ENCODE peak calls at places on chromosomes 6 and 20, in ten cellular contexts. One of them, this sample, is unnamed.

GRCh38 chr20:48203252-48203651 is 418.0 kb upstream of the SULF2 start:
- DNase-seq in osteoblast: no peak
- DNase-seq in PC-9: no peak
- DNase-seq in lower lobe of right lung: no peak
- DNase-seq in tibial nerve: no peak
- DNase-seq in neuronal stem cell: no peak
- DNase-seq in HepG2: no peak
- DNase-seq in breast epithelium: no peak
- DNase-seq in cardiac muscle cell: no peak
- DNase-seq in psoas muscle: no peak
- DNase-seq in this sample: no peak

GRCh38 chr6:122609881-122610689 is at the start of gene PKIB:
- DNase-seq in osteoblast: peak; percentile 91
- DNase-seq in PC-9: peak; percentile 84
- DNase-seq in lower lobe of right lung: peak; percentile 84
- DNase-seq in tibial nerve: peak; percentile 16
- DNase-seq in neuronal stem cell: peak; percentile 77
- DNase-seq in HepG2: peak; percentile 64
- DNase-seq in breast epithelium: peak; percentile 54
- DNase-seq in cardiac muscle cell: peak; percentile 67
- DNase-seq in psoas muscle: peak; percentile 72
- DNase-seq in this sample: peak; percentile 74

GRCh38 chr20:18263723-18264122 is 24.6 kb upstream of the ZNF133 start:
- DNase-seq in osteoblast: peak; percentile 36
- DNase-seq in PC-9: peak; percentile 80
- DNase-seq in lower lobe of right lung: no peak
- DNase-seq in tibial nerve: no peak
- DNase-seq in neuronal stem cell: no peak
- DNase-seq in HepG2: peak; percentile 39
- DNase-seq in breast epithelium: peak; percentile 48
- DNase-seq in cardiac muscle cell: no peak
- DNase-seq in psoas muscle: no peak
- DNase-seq in this sample: no peak

GRCh38 chr6:106890447-106890846 is 84.1 kb downstream of the CD24 start:
- DNase-seq in osteoblast: no peak
- DNase-seq in PC-9: no peak
- DNase-seq in lower lobe of right lung: no peak
- DNase-seq in tibial nerve: no peak
- DNase-seq in neuronal stem cell: no peak
- DNase-seq in HepG2: no peak
- DNase-seq in breast epithelium: no peak
- DNase-seq in cardiac muscle cell: no peak
- DNase-seq in psoas muscle: no peak
- DNase-seq in this sample: no peak

GRCh38 chr6:35611235-35611634 is 77.5 kb downstream of the FKBP5 start:
- DNase-seq in osteoblast: no peak
- DNase-seq in PC-9: no peak
- DNase-seq in lower lobe of right lung: no peak
- DNase-seq in tibial nerve: no peak
- DNase-seq in neuronal stem cell: no peak
- DNase-seq in HepG2: no peak
- DNase-seq in breast epithelium: no peak
- DNase-seq in cardiac muscle cell: peak; percentile 61
- DNase-seq in psoas muscle: no peak
- DNase-seq in this sample: no peak

GRCh38 chr20:59789641-59790040 is 143.8 kb downstream of the SYCP2 start:
- DNase-seq in osteoblast: no peak
- DNase-seq in PC-9: no peak
- DNase-seq in lower lobe of right lung: no peak
- DNase-seq in tibial nerve: peak; percentile 1
- DNase-seq in neuronal stem cell: no peak
- DNase-seq in HepG2: no peak
- DNase-seq in breast epithelium: no peak
- DNase-seq in cardiac muscle cell: no peak
- DNase-seq in psoas muscle: no peak
- DNase-seq in this sample: peak; percentile 5

GRCh38 chr6:107706516-107706915 is 117.6 kb downstream of the SCML4 start:
- DNase-seq in osteoblast: no peak
- DNase-seq in PC-9: no peak
- DNase-seq in lower lobe of right lung: no peak
- DNase-seq in tibial nerve: no peak
- DNase-seq in neuronal stem cell: no peak
- DNase-seq in HepG2: no peak
- DNase-seq in breast epithelium: no peak
- DNase-seq in cardiac muscle cell: no peak
- DNase-seq in psoas muscle: no peak
- DNase-seq in this sample: no peak

GRCh38 chr6:144259988-144260387 is 25.1 kb upstream of the UTRN start:
- DNase-seq in osteoblast: peak; percentile 50
- DNase-seq in PC-9: no peak
- DNase-seq in lower lobe of right lung: no peak
- DNase-seq in tibial nerve: no peak
- DNase-seq in neuronal stem cell: no peak
- DNase-seq in HepG2: no peak
- DNase-seq in breast epithelium: no peak
- DNase-seq in cardiac muscle cell: no peak
- DNase-seq in psoas muscle: no peak
- DNase-seq in this sample: no peak

GRCh38 chr20:22536956-22537756 is 47.2 kb downstream of the FOXA2 start:
- DNase-seq in osteoblast: no peak
- DNase-seq in PC-9: no peak
- DNase-seq in lower lobe of right lung: no peak
- DNase-seq in tibial nerve: no peak
- DNase-seq in neuronal stem cell: no peak
- DNase-seq in HepG2: peak; percentile 87
- DNase-seq in breast epithelium: no peak
- DNase-seq in cardiac muscle cell: no peak
- DNase-seq in psoas muscle: no peak
- DNase-seq in this sample: no peak

GRCh38 chr6:13586936-13587542 is 12.6 kb downstream of the SIRT5 start:
- DNase-seq in osteoblast: peak; percentile 85
- DNase-seq in PC-9: no peak
- DNase-seq in lower lobe of right lung: no peak
- DNase-seq in tibial nerve: no peak
- DNase-seq in neuronal stem cell: no peak
- DNase-seq in HepG2: no peak
- DNase-seq in breast epithelium: no peak
- DNase-seq in cardiac muscle cell: no peak
- DNase-seq in psoas muscle: no peak
- DNase-seq in this sample: no peak

GRCh38 chr6:106370639-106371038 is 10.1 kb downstream of the CRYBG1 start:
- DNase-seq in osteoblast: no peak
- DNase-seq in PC-9: peak; percentile 17
- DNase-seq in lower lobe of right lung: no peak
- DNase-seq in tibial nerve: no peak
- DNase-seq in neuronal stem cell: no peak
- DNase-seq in HepG2: no peak
- DNase-seq in breast epithelium: no peak
- DNase-seq in cardiac muscle cell: no peak
- DNase-seq in psoas muscle: no peak
- DNase-seq in this sample: no peak

GRCh38 chr6:111580826-111581505 is 24.7 kb downstream of the TRAF3IP2 start:
- DNase-seq in osteoblast: no peak
- DNase-seq in PC-9: no peak
- DNase-seq in lower lobe of right lung: no peak
- DNase-seq in tibial nerve: no peak
- DNase-seq in neuronal stem cell: no peak
- DNase-seq in HepG2: no peak
- DNase-seq in breast epithelium: no peak
- DNase-seq in cardiac muscle cell: no peak
- DNase-seq in psoas muscle: peak; percentile 36
- DNase-seq in this sample: peak; percentile 73

GRCh38 chr6:117505337-117505736 is 22.9 kb downstream of the DCBLD1 start:
- DNase-seq in osteoblast: no peak
- DNase-seq in PC-9: no peak
- DNase-seq in lower lobe of right lung: no peak
- DNase-seq in tibial nerve: no peak
- DNase-seq in neuronal stem cell: no peak
- DNase-seq in HepG2: no peak
- DNase-seq in breast epithelium: no peak
- DNase-seq in cardiac muscle cell: no peak
- DNase-seq in psoas muscle: no peak
- DNase-seq in this sample: no peak

GRCh38 chr20:16527438-16527837 is 45.8 kb downstream of the KIF16B start:
- DNase-seq in osteoblast: no peak
- DNase-seq in PC-9: no peak
- DNase-seq in lower lobe of right lung: no peak
- DNase-seq in tibial nerve: no peak
- DNase-seq in neuronal stem cell: no peak
- DNase-seq in HepG2: no peak
- DNase-seq in breast epithelium: no peak
- DNase-seq in cardiac muscle cell: no peak
- DNase-seq in psoas muscle: no peak
- DNase-seq in this sample: no peak

GRCh38 chr20:9996944-9997343 is 37.8 kb upstream of the ANKEF1 start:
- DNase-seq in osteoblast: no peak
- DNase-seq in PC-9: no peak
- DNase-seq in lower lobe of right lung: no peak
- DNase-seq in tibial nerve: no peak
- DNase-seq in neuronal stem cell: no peak
- DNase-seq in HepG2: no peak
- DNase-seq in breast epithelium: no peak
- DNase-seq in cardiac muscle cell: no peak
- DNase-seq in psoas muscle: no peak
- DNase-seq in this sample: no peak

GRCh38 chr6:14871196-14871595 is 374.7 kb upstream of the JARID2 start:
- DNase-seq in osteoblast: no peak
- DNase-seq in PC-9: no peak
- DNase-seq in lower lobe of right lung: no peak
- DNase-seq in tibial nerve: no peak
- DNase-seq in neuronal stem cell: no peak
- DNase-seq in HepG2: no peak
- DNase-seq in breast epithelium: no peak
- DNase-seq in cardiac muscle cell: no peak
- DNase-seq in psoas muscle: no peak
- DNase-seq in this sample: no peak

GRCh38 chr20:16732506-16733152 is 2.8 kb downstream of the SNRPB2 start:
- DNase-seq in osteoblast: no peak
- DNase-seq in PC-9: no peak
- DNase-seq in lower lobe of right lung: no peak
- DNase-seq in tibial nerve: no peak
- DNase-seq in neuronal stem cell: no peak
- DNase-seq in HepG2: no peak
- DNase-seq in breast epithelium: no peak
- DNase-seq in cardiac muscle cell: no peak
- DNase-seq in psoas muscle: no peak
- DNase-seq in this sample: no peak

GRCh38 chr6:161543910-161544309 is 270.0 kb upstream of the AGPAT4 start:
- DNase-seq in osteoblast: no peak
- DNase-seq in PC-9: no peak
- DNase-seq in lower lobe of right lung: no peak
- DNase-seq in tibial nerve: no peak
- DNase-seq in neuronal stem cell: no peak
- DNase-seq in HepG2: no peak
- DNase-seq in breast epithelium: no peak
- DNase-seq in cardiac muscle cell: no peak
- DNase-seq in psoas muscle: no peak
- DNase-seq in this sample: no peak

DNA sequence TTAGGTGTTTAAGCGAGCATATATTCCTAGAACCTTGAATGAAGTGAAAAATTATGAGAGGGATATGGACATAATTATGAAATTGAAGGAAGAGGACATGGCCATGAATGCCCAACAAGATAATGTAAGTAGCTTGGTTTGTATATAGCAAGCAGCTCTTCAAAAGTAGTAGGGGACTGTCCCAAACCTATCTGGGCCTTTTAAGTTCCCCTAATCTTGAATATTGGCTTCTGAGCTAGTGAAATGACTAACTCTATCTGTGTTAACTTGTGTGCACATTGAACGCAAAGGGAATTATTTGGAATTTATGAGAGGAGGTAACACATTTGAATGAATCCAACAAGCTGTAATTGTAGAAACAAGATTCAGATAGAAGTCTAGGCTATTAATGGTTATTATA is 21.7 kb downstream of the RIOK1 start:
- DNase-seq in osteoblast: no peak
- DNase-seq in PC-9: no peak
- DNase-seq in lower lobe of right lung: no peak
- DNase-seq in tibial nerve: no peak
- DNase-seq in neuronal stem cell: no peak
- DNase-seq in HepG2: no peak
- DNase-seq in breast epithelium: no peak
- DNase-seq in cardiac muscle cell: no peak
- DNase-seq in psoas muscle: no peak
- DNase-seq in this sample: no peak
- H3K36me3 ChIP-seq in osteoblast: peaks cover 50% of the 10 kb centered on the region
- H3K36me3 ChIP-seq in PC-9: peaks cover 4% of the 10 kb centered on the region
- H3K36me3 ChIP-seq in lower lobe of right lung: peaks cover 97% of the 10 kb centered on the region
- H3K36me3 ChIP-seq in tibial nerve: peaks cover 6% of the 10 kb centered on the region
- H3K36me3 ChIP-seq in neuronal stem cell: peaks cover 96% of the 10 kb centered on the region
- H3K36me3 ChIP-seq in HepG2: peaks cover 26% of the 10 kb centered on the region
- H3K36me3 ChIP-seq in breast epithelium: peaks cover 9% of the 10 kb centered on the region
- H3K36me3 ChIP-seq in cardiac muscle cell: peaks cover 38% of the 10 kb centered on the region
- H3K36me3 ChIP-seq in psoas muscle: peaks cover 97% of the 10 kb centered on the region
- H3K36me3 ChIP-seq in this sample: peaks cover 99% of the 10 kb centered on the region

GRCh38 chr20:63295422-63295821 is 2.4 kb downstream of the COL20A1 start:
- DNase-seq in osteoblast: no peak
- DNase-seq in PC-9: no peak
- DNase-seq in lower lobe of right lung: no peak
- DNase-seq in tibial nerve: no peak
- DNase-seq in neuronal stem cell: no peak
- DNase-seq in HepG2: no peak
- DNase-seq in breast epithelium: no peak
- DNase-seq in cardiac muscle cell: no peak
- DNase-seq in psoas muscle: no peak
- DNase-seq in this sample: no peak
- H3K27me3 ChIP-seq in osteoblast: peaks cover 43% of the 10 kb centered on the region
- H3K27me3 ChIP-seq in PC-9: peaks cover 61% of the 10 kb centered on the region
- H3K27me3 ChIP-seq in lower lobe of right lung: peaks cover 52% of the 10 kb centered on the region
- H3K27me3 ChIP-seq in tibial nerve: no peaks in the 10 kb centered on the region
- H3K27me3 ChIP-seq in neuronal stem cell: peaks cover 13% of the 10 kb centered on the region
- H3K27me3 ChIP-seq in HepG2: peaks cover 77% of the 10 kb centered on the region
- H3K27me3 ChIP-seq in breast epithelium: peaks cover 75% of the 10 kb centered on the region
- H3K27me3 ChIP-seq in cardiac muscle cell: peaks cover 49% of the 10 kb centered on the region
- H3K27me3 ChIP-seq in psoas muscle: no peaks in the 10 kb centered on the region
- H3K27me3 ChIP-seq in this sample: peaks cover 21% of the 10 kb centered on the region

GRCh38 chr20:396619-397431 is 11.3 kb upstream of the RBCK1 start:
- DNase-seq in osteoblast: peak; percentile 71
- DNase-seq in PC-9: no peak
- DNase-seq in lower lobe of right lung: no peak
- DNase-seq in tibial nerve: no peak
- DNase-seq in neuronal stem cell: no peak
- DNase-seq in HepG2: peak; percentile 99
- DNase-seq in breast epithelium: no peak
- DNase-seq in cardiac muscle cell: no peak
- DNase-seq in psoas muscle: no peak
- DNase-seq in this sample: no peak
- H3K36me3 ChIP-seq in osteoblast: peaks cover 10% of the 10 kb centered on the region
- H3K36me3 ChIP-seq in PC-9: peaks cover 59% of the 10 kb centered on the region
- H3K36me3 ChIP-seq in lower lobe of right lung: peaks cover 64% of the 10 kb centered on the region
- H3K36me3 ChIP-seq in tibial nerve: no peaks in the 10 kb centered on the region
- H3K36me3 ChIP-seq in neuronal stem cell: peaks cover 50% of the 10 kb centered on the region
- H3K36me3 ChIP-seq in HepG2: peaks cover 39% of the 10 kb centered on the region
- H3K36me3 ChIP-seq in breast epithelium: no peaks in the 10 kb centered on the region
- H3K36me3 ChIP-seq in cardiac muscle cell: no peaks in the 10 kb centered on the region
- H3K36me3 ChIP-seq in psoas muscle: peaks cover 9% of the 10 kb centered on the region
- H3K36me3 ChIP-seq in this sample: no peaks in the 10 kb centered on the region

DNA sequence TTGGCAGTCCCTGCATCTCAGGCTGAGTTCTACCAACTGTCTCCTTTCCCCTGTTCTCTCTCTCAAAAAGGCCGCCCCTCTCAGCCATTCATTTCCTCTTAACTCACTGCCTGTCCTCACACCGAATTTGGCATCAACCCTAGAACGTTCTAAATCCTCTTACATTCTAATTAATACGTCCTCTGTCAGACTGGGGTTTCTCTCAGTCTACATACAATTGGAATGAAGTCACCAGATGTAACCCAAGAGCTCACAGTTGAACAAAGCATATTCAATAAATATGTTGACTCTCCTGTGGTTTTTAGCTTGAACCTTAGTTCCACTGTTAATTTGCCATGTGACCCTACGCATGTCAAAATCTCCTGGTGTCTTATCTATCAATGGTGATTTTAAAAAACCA is 269.6 kb downstream of the CLIC5 start:
- DNase-seq in osteoblast: no peak
- DNase-seq in PC-9: no peak
- DNase-seq in lower lobe of right lung: no peak
- DNase-seq in tibial nerve: no peak
- DNase-seq in neuronal stem cell: no peak
- DNase-seq in HepG2: no peak
- DNase-seq in breast epithelium: no peak
- DNase-seq in cardiac muscle cell: no peak
- DNase-seq in psoas muscle: no peak
- DNase-seq in this sample: no peak
- H3K27me3 ChIP-seq in osteoblast: peaks cover 5% of the 10 kb centered on the region
- H3K27me3 ChIP-seq in PC-9: no peaks in the 10 kb centered on the region
- H3K27me3 ChIP-seq in lower lobe of right lung: no peaks in the 10 kb centered on the region
- H3K27me3 ChIP-seq in tibial nerve: no peaks in the 10 kb centered on the region
- H3K27me3 ChIP-seq in neuronal stem cell: no peaks in the 10 kb centered on the region
- H3K27me3 ChIP-seq in HepG2: no peaks in the 10 kb centered on the region
- H3K27me3 ChIP-seq in breast epithelium: no peaks in the 10 kb centered on the region
- H3K27me3 ChIP-seq in cardiac muscle cell: no peaks in the 10 kb centered on the region
- H3K27me3 ChIP-seq in psoas muscle: no peaks in the 10 kb centered on the region
- H3K27me3 ChIP-seq in this sample: no peaks in the 10 kb centered on the region

This sample was measured in sigmoid colon.